ENCODE peak calls at places on chromosomes 5 and 9, in five cellular contexts. K is SK-N-SH, G is A549, L is GM12878, S is K562. U is an unnamed sample.

GRCh38 chr9:87464110-87464991 is 33.3 kb upstream of the DAPK1 start:
- DNase-seq in K (no peak), G (no peak), L (peak; percentile 82), S (no peak), U (no peak)

GRCh38 chr5:120614512-120614911 is 150.4 kb downstream of the PRR16 start:
- DNase-seq in K (no peak), G (no peak), L (no peak), S (no peak), U (peak; percentile 70)

GRCh38 chr9:111916234-111916645 is 19.6 kb downstream of the UGCG start:
- DNase-seq in K (no peak), G (no peak), L (no peak), S (no peak), U (no peak)

GRCh38 chr9:18396102-18396728 is 77.7 kb upstream of the ADAMTSL1 start:
- DNase-seq in K (peak; percentile 4), G (no peak), L (no peak), S (peak; percentile 3), U (peak; percentile 18)

GRCh38 chr5:127022846-127023245 is 7.5 kb downstream of the MARCHF3 start:
- DNase-seq in K (no peak), G (no peak), L (no peak), S (no peak), U (no peak)

GRCh38 chr5:21895766-21896165 is 957.4 kb downstream of the CDH12 start:
- DNase-seq in K (no peak), G (no peak), L (no peak), S (no peak), U (no peak)

GRCh38 chr9:111348821-111349271 is 18.8 kb upstream of the OR2K2 start:
- DNase-seq in K (no peak), G (peak; percentile 40), L (no peak), S (no peak), U (peak; percentile 35)

GRCh38 chr5:135831439-135832262 is 2.8 kb upstream of the SLC25A48 start:
- DNase-seq in K (no peak), G (no peak), L (no peak), S (no peak), U (no peak)

GRCh38 chr9:23683021-23683431 is 143.0 kb downstream of the ELAVL2 start:
- DNase-seq in K (no peak), G (no peak), L (no peak), S (no peak), U (no peak)

GRCh38 chr5:116075117-116075910 is 9.5 kb upstream of the COMMD10 start:
- DNase-seq in K (no peak), G (no peak), L (no peak), S (no peak), U (no peak)

GRCh38 chr9:38117646-38118045 is 48.6 kb upstream of the SHB start:
- DNase-seq in K (peak; percentile 47), G (no peak), L (no peak), S (no peak), U (no peak)

GRCh38 chr5:91556-92263 is at the start of gene PLEKHG4B:
- DNase-seq in K (peak; percentile 95), G (peak; percentile 35), L (no peak), S (no peak), U (no peak)

GRCh38 chr5:141864371-141865370 is 13.5 kb downstream of the PCDH1 start:
- DNase-seq in K (no peak), G (no peak), L (no peak), S (no peak), U (no peak)

GRCh38 chr5:133944263-133945230 is 23.9 kb downstream of the C5orf15 start:
- DNase-seq in K (peak; percentile 81), G (peak; percentile 74), L (no peak), S (peak; percentile 79), U (peak; percentile 44)

GRCh38 chr9:79233542-79233941 is 338.2 kb upstream of the TLE4 start:
- DNase-seq in K (peak; percentile 24), G (no peak), L (no peak), S (peak; percentile 8), U (peak; percentile 27)

GRCh38 chr9:125747053-125747764 is at the start of gene PBX3:
- DNase-seq in K (peak; percentile 82), G (peak; percentile 31), L (no peak), S (peak; percentile 70), U (no peak)

GRCh38 chr5:142915840-142916424 is 145.8 kb downstream of the ARHGAP26 start:
- DNase-seq in K (peak; percentile 37), G (peak; percentile 52), L (peak; percentile 51), S (peak; percentile 20), U (peak; percentile 48)

GRCh38 chr5:76114192-76114795 is 31.1 kb downstream of the SV2C start:
- DNase-seq in K (peak; percentile 20), G (no peak), L (no peak), S (no peak), U (no peak)

GRCh38 chr5:61624966-61625681 is 293.1 kb downstream of the ZSWIM6 start:
- DNase-seq in K (no peak), G (no peak), L (no peak), S (no peak), U (no peak)

GRCh38 chr5:75656311-75657003 is 45.2 kb downstream of the ANKDD1B start:
- DNase-seq in K (no peak), G (no peak), L (no peak), S (no peak), U (peak; percentile 46)

GRCh38 chr9:14358523-14358922 is 44.6 kb upstream of the NFIB start:
- DNase-seq in K (no peak), G (no peak), L (no peak), S (peak; percentile 15), U (peak; percentile 21)

GRCh38 chr9:97853056-97853843 is at the start of gene FOXE1:
- DNase-seq in K (no peak), G (peak; percentile 34), L (no peak), S (no peak), U (no peak)

GRCh38 chr9:122821278-122821952 is 7.0 kb downstream of the PDCL start:
- DNase-seq in K (no peak), G (no peak), L (no peak), S (no peak), U (peak; percentile 62)

GRCh38 chr9:134593286-134593685 is 48.3 kb upstream of the COL5A1 start:
- DNase-seq in K (no peak), G (no peak), L (no peak), S (no peak), U (no peak)

GRCh38 chr5:25641140-25641539 is 996.4 kb upstream of the CDH10 start:
- DNase-seq in K (no peak), G (no peak), L (no peak), S (no peak), U (no peak)

GRCh38 chr5:135596788-135597187 is 18.0 kb upstream of the CXCL14 start:
- DNase-seq in K (no peak), G (no peak), L (no peak), S (no peak), U (no peak)

GRCh38 chr5:83590966-83591365 is 119.4 kb downstream of the VCAN start:
- DNase-seq in K (no peak), G (no peak), L (no peak), S (no peak), U (no peak)

GRCh38 chr5:166992874-166993722 is 1298.3 kb upstream of the WWC1 start:
- DNase-seq in K (no peak), G (no peak), L (no peak), S (no peak), U (no peak)

GRCh38 chr5:63916786-63917185 is 45.5 kb downstream of the HTR1A start:
- DNase-seq in K (no peak), G (no peak), L (no peak), S (no peak), U (no peak)

GRCh38 chr5:107858324-107858723 is 187.6 kb upstream of the EFNA5 start:
- DNase-seq in K (no peak), G (no peak), L (no peak), S (no peak), U (no peak)

GRCh38 chr9:114655689-114656088 is 1.9 kb downstream of the TEX53 start:
- DNase-seq in K (no peak), G (no peak), L (no peak), S (no peak), U (peak; percentile 76)

GRCh38 chr5:74630387-74631087 is 10.0 kb downstream of the ENC1 start:
- DNase-seq in K (no peak), G (peak; percentile 59), L (no peak), S (no peak), U (peak; percentile 95)

GRCh38 chr5:179262126-179262920 is 82.9 kb downstream of the ADAMTS2 start:
- DNase-seq in K (peak; percentile 20), G (no peak), L (no peak), S (no peak), U (no peak)

GRCh38 chr5:179264641-179265528 is 80.4 kb downstream of the ADAMTS2 start:
- DNase-seq in K (peak; percentile 27), G (no peak), L (no peak), S (no peak), U (no peak)

GRCh38 chr5:179263391-179264052 is 81.7 kb downstream of the ADAMTS2 start:
- DNase-seq in K (peak; percentile 20), G (no peak), L (no peak), S (no peak), U (no peak)

GRCh38 chr5:179265529-179266290 is 79.6 kb downstream of the ADAMTS2 start:
- DNase-seq in K (peak; percentile 70), G (no peak), L (no peak), S (no peak), U (peak; percentile 99)

DNA sequence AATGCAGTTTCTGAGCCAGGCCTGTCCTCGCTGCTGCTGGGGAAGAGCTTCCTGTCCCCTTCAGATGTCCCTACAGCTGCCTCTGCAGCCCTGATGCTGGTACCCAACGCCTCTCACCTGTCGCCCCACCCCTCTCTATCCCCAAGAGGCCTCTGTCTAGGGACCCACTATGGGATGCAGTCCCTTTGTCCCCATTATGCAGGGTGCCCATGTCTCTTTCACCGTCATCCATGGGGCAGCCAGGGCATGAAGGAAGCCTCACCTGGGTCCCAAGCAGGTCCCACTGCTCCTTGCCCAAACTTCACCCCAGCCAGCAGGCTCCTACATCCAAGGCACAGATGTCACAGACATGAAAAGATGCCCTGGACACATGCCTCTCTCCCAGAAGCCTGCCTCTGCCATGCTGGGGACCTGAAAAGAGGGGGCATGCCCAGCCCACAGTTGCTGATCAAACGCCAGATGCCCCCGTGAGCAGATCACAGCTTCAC is 81.2 kb downstream of the ADAMTS2 start:
- DNase-seq in K (peak; percentile 36), G (no peak), L (no peak), S (no peak), U (no peak)
- TF ChIP-seq RCOR1 in K (no peak), G (no peak), L (no peak), S (no peak), U (no peak)

GRCh38 chr9:113237026-113237425 is 15.7 kb downstream of the SLC31A1 start:
- DNase-seq in K (peak; percentile 65), G (no peak), L (no peak), S (no peak), U (no peak)
- TF ChIP-seq RCOR1 in K (no peak), G (no peak), L (no peak), S (no peak), U (no peak)

GRCh38 chr5:178284095-178284675 is 51.6 kb upstream of the PHYKPL start:
- DNase-seq in K (no peak), G (no peak), L (no peak), S (peak; percentile 48), U (peak; percentile 3)
- TF ChIP-seq RCOR1 in K (no peak), G (no peak), L (no peak), S (no peak), U (no peak)

GRCh38 chr5:59143926-59144333 is 561.1 kb downstream of the RAB3C start:
- DNase-seq in K (no peak), G (no peak), L (no peak), S (no peak), U (no peak)
- TF ChIP-seq RCOR1 in K (no peak), G (no peak), L (no peak), S (no peak), U (no peak)